ENCODE peak calls at places on chromosomes 3 and 15, in seven cellular contexts. One of them, this sample, is unnamed.

GRCh38 chr3:75001330-75001729 is 386.9 kb upstream of the CNTN3 start:
- DNase-seq in ovary: no peak
- DNase-seq in right lobe of liver: no peak
- DNase-seq in H54: no peak
- DNase-seq in nucleus accumbens: no peak
- DNase-seq in NCI-H748 treated with DMSO at 0.1 percent for 48 hours: peak
- DNase-seq in stimulated activated naive CD8-positive, alpha-beta T cell treated with anti-CD3 and anti-CD28 coated beads, Interleukin-15, amount 100 ng/mL, for 72 hours: no peak
- DNase-seq in this sample: no peak

GRCh38 chr3:6716374-6716773 is 144.5 kb upstream of the GRM7 start:
- DNase-seq in right lobe of liver: no peak
- DNase-seq in stimulated activated naive CD8-positive, alpha-beta T cell treated with anti-CD3 and anti-CD28 coated beads, Interleukin-15, amount 100 ng/mL, for 72 hours: no peak
- DNase-seq in ovary: no peak
- DNase-seq in nucleus accumbens: no peak
- DNase-seq in NCI-H748 treated with DMSO at 0.1 percent for 48 hours: no peak
- DNase-seq in H54: no peak
- DNase-seq in this sample: no peak

GRCh38 chr15:82018201-82018600 is 27.6 kb downstream of the MEX3B start:
- DNase-seq in right lobe of liver: no peak
- DNase-seq in ovary: no peak
- DNase-seq in NCI-H748 treated with DMSO at 0.1 percent for 48 hours: no peak
- DNase-seq in nucleus accumbens: no peak
- DNase-seq in H54: no peak
- DNase-seq in stimulated activated naive CD8-positive, alpha-beta T cell treated with anti-CD3 and anti-CD28 coated beads, Interleukin-15, amount 100 ng/mL, for 72 hours: no peak
- DNase-seq in this sample: no peak

GRCh38 chr3:188348445-188349244 is 194.7 kb downstream of the LPP start:
- DNase-seq in stimulated activated naive CD8-positive, alpha-beta T cell treated with anti-CD3 and anti-CD28 coated beads, Interleukin-15, amount 100 ng/mL, for 72 hours: no peak
- DNase-seq in H54: peak
- DNase-seq in nucleus accumbens: no peak
- DNase-seq in ovary: peak
- DNase-seq in NCI-H748 treated with DMSO at 0.1 percent for 48 hours: no peak
- DNase-seq in right lobe of liver: no peak
- DNase-seq in this sample: peak

GRCh38 chr15:30990451-30991300 is 752 bp downstream of the MTMR10 start:
- DNase-seq in NCI-H748 treated with DMSO at 0.1 percent for 48 hours: no peak
- DNase-seq in stimulated activated naive CD8-positive, alpha-beta T cell treated with anti-CD3 and anti-CD28 coated beads, Interleukin-15, amount 100 ng/mL, for 72 hours: no peak
- DNase-seq in H54: no peak
- DNase-seq in right lobe of liver: no peak
- DNase-seq in nucleus accumbens: no peak
- DNase-seq in ovary: no peak
- DNase-seq in this sample: no peak

GRCh38 chr3:98561727-98562521 is 30.1 kb downstream of the GPR15 start:
- DNase-seq in stimulated activated naive CD8-positive, alpha-beta T cell treated with anti-CD3 and anti-CD28 coated beads, Interleukin-15, amount 100 ng/mL, for 72 hours: no peak
- DNase-seq in right lobe of liver: no peak
- DNase-seq in H54: no peak
- DNase-seq in nucleus accumbens: no peak
- DNase-seq in NCI-H748 treated with DMSO at 0.1 percent for 48 hours: no peak
- DNase-seq in ovary: no peak
- DNase-seq in this sample: no peak

GRCh38 chr3:105791919-105792786 is 76.7 kb downstream of the CBLB start:
- DNase-seq in stimulated activated naive CD8-positive, alpha-beta T cell treated with anti-CD3 and anti-CD28 coated beads, Interleukin-15, amount 100 ng/mL, for 72 hours: no peak
- DNase-seq in NCI-H748 treated with DMSO at 0.1 percent for 48 hours: no peak
- DNase-seq in H54: peak
- DNase-seq in right lobe of liver: peak
- DNase-seq in ovary: peak
- DNase-seq in nucleus accumbens: no peak
- DNase-seq in this sample: peak

GRCh38 chr15:45134046-45134445 is 4.3 kb downstream of the DUOX1 start:
- DNase-seq in stimulated activated naive CD8-positive, alpha-beta T cell treated with anti-CD3 and anti-CD28 coated beads, Interleukin-15, amount 100 ng/mL, for 72 hours: no peak
- DNase-seq in H54: no peak
- DNase-seq in right lobe of liver: peak
- DNase-seq in NCI-H748 treated with DMSO at 0.1 percent for 48 hours: no peak
- DNase-seq in ovary: no peak
- DNase-seq in nucleus accumbens: no peak
- DNase-seq in this sample: no peak

GRCh38 chr3:25423780-25424179 is 4.3 kb upstream of the RARB start:
- DNase-seq in nucleus accumbens: no peak
- DNase-seq in H54: no peak
- DNase-seq in right lobe of liver: no peak
- DNase-seq in stimulated activated naive CD8-positive, alpha-beta T cell treated with anti-CD3 and anti-CD28 coated beads, Interleukin-15, amount 100 ng/mL, for 72 hours: no peak
- DNase-seq in ovary: no peak
- DNase-seq in NCI-H748 treated with DMSO at 0.1 percent for 48 hours: no peak
- DNase-seq in this sample: no peak